ENCODE peak calls at places on chromosomes 7 and 10, in seven cellular contexts. K is uterus, Z is AG04450, R is IMR-90, X is body of pancreas, G is GM23248, M is A549. D is an unnamed sample.

GRCh38 chr7:26574476-26574875 is 282.8 kb downstream of the SNX10 start:
- DNase-seq in K (no peak), Z (no peak), R (no peak), X (no peak), G (peak), M (no peak), D (peak)

GRCh38 chr10:121800146-121800545 is 127.7 kb downstream of the ATE1 start:
- DNase-seq in K (no peak), Z (no peak), R (no peak), X (no peak), G (peak), M (no peak), D (no peak)

GRCh38 chr10:122587099-122587725 is 26.7 kb downstream of the DMBT1 start:
- DNase-seq in K (no peak), Z (no peak), R (no peak), X (no peak), G (no peak), M (no peak), D (no peak)

GRCh38 chr10:24603333-24603732 is 120.4 kb downstream of the ARHGAP21 start:
- DNase-seq in K (no peak), Z (no peak), R (peak), X (no peak), G (peak), M (peak), D (no peak)

GRCh38 chr10:44932338-44933116 is 21.4 kb downstream of the TMEM72 start:
- DNase-seq in K (peak), Z (peak), R (peak), X (peak), G (peak), M (peak), D (peak)

GRCh38 chr10:43254199-43254730 is 12.6 kb downstream of the RASGEF1A start:
- DNase-seq in K (peak), Z (no peak), R (no peak), X (no peak), G (no peak), M (no peak), D (no peak)

GRCh38 chr7:150003304-150003810 is 129.6 kb downstream of the ATP6V0E2 start:
- DNase-seq in K (no peak), Z (no peak), R (peak), X (no peak), G (no peak), M (no peak), D (no peak)

GRCh38 chr10:31153692-31154091 is 122.0 kb upstream of the ZNF438 start:
- DNase-seq in K (no peak), Z (no peak), R (no peak), X (no peak), G (no peak), M (no peak), D (no peak)

GRCh38 chr10:28587970-28588290 is 55.0 kb downstream of the WAC start:
- DNase-seq in K (no peak), Z (peak), R (peak), X (peak), G (peak), M (peak), D (no peak)

GRCh38 chr10:5585517-5586222 is 60.9 kb downstream of the CALML3 start:
- DNase-seq in K (no peak), Z (no peak), R (no peak), X (no peak), G (peak), M (no peak), D (no peak)

GRCh38 chr7:31883761-31884164 is 186.4 kb downstream of the PDE1C start:
- DNase-seq in K (no peak), Z (no peak), R (peak), X (peak), G (peak), M (peak), D (peak)

GRCh38 chr7:56023500-56023899 is 27.7 kb downstream of the PSPH start:
- DNase-seq in K (no peak), Z (no peak), R (peak), X (no peak), G (no peak), M (no peak), D (no peak)

GRCh38 chr7:131511774-131512535 is 44.5 kb downstream of the PODXL start:
- DNase-seq in K (no peak), Z (no peak), R (no peak), X (no peak), G (no peak), M (no peak), D (no peak)

GRCh38 chr7:15402436-15403136 is 159.2 kb downstream of the AGMO start:
- DNase-seq in K (no peak), Z (no peak), R (no peak), X (no peak), G (no peak), M (no peak), D (no peak)

GRCh38 chr7:71511361-71511807 is 379.4 kb downstream of the GALNT17 start:
- DNase-seq in K (no peak), Z (no peak), R (no peak), X (no peak), G (no peak), M (no peak), D (no peak)

GRCh38 chr10:97454330-97455036 is 8.5 kb downstream of the ZDHHC16 start:
- DNase-seq in K (no peak), Z (no peak), R (peak), X (peak), G (peak), M (no peak), D (no peak)

GRCh38 chr10:117635851-117636250 is 93.3 kb downstream of the EMX2 start:
- DNase-seq in K (no peak), Z (no peak), R (no peak), X (no peak), G (no peak), M (no peak), D (no peak)

GRCh38 chr10:6980353-6980752 is 400.3 kb upstream of the PRKCQ start:
- DNase-seq in K (no peak), Z (no peak), R (no peak), X (peak), G (no peak), M (no peak), D (no peak)

GRCh38 chr7:45563401-45563800 is 10.8 kb upstream of the ADCY1 start:
- DNase-seq in K (no peak), Z (no peak), R (no peak), X (no peak), G (no peak), M (no peak), D (no peak)

GRCh38 chr10:53839437-53840039 is 961.5 kb downstream of the PCDH15 start:
- DNase-seq in K (no peak), Z (no peak), R (peak), X (no peak), G (peak), M (peak), D (no peak)

GRCh38 chr10:60986779-60987178 is 42.8 kb upstream of the RHOBTB1 start:
- DNase-seq in K (no peak), Z (no peak), R (no peak), X (no peak), G (no peak), M (no peak), D (no peak)

GRCh38 chr7:12601302-12601869 is 30.9 kb downstream of the SCIN start:
- DNase-seq in K (no peak), Z (no peak), R (no peak), X (no peak), G (no peak), M (no peak), D (no peak)

GRCh38 chr7:112970771-112971170 is 115.9 kb downstream of the GPR85 start:
- DNase-seq in K (no peak), Z (no peak), R (no peak), X (no peak), G (no peak), M (peak), D (no peak)

GRCh38 chr7:1611708-1612241 is 41.9 kb upstream of the PSMG3 start:
- DNase-seq in K (no peak), Z (peak), R (peak), X (no peak), G (peak), M (peak), D (peak)

GRCh38 chr7:69599879-69600764 is 1.8 kb downstream of the AUTS2 start:
- DNase-seq in K (peak), Z (no peak), R (no peak), X (no peak), G (peak), M (peak), D (no peak)

GRCh38 chr10:99843310-99843709 is 60.9 kb downstream of the ABCC2 start:
- DNase-seq in K (no peak), Z (no peak), R (peak), X (no peak), G (peak), M (no peak), D (no peak)

GRCh38 chr10:119665901-119666708 is 14.9 kb downstream of the BAG3 start:
- DNase-seq in K (no peak), Z (no peak), R (peak), X (no peak), G (no peak), M (no peak), D (no peak)

GRCh38 chr7:36765605-36766004 is 41.3 kb upstream of the AOAH start:
- DNase-seq in K (no peak), Z (no peak), R (no peak), X (no peak), G (no peak), M (peak), D (no peak)

GRCh38 chr10:62249974-62250373 is 18.7 kb downstream of the RTKN2 start:
- DNase-seq in K (no peak), Z (no peak), R (no peak), X (no peak), G (no peak), M (no peak), D (no peak)

GRCh38 chr10:93861825-93862224 is 32.0 kb upstream of the SLC35G1 start:
- DNase-seq in K (no peak), Z (no peak), R (no peak), X (no peak), G (no peak), M (no peak), D (no peak)

GRCh38 chr7:137001478-137001877 is 133.0 kb downstream of the CHRM2 start:
- DNase-seq in K (no peak), Z (no peak), R (peak), X (no peak), G (no peak), M (no peak), D (no peak)

GRCh38 chr10:81534991-81535390 is 340.0 kb upstream of the NRG3 start:
- DNase-seq in K (no peak), Z (no peak), R (no peak), X (no peak), G (no peak), M (no peak), D (no peak)

GRCh38 chr10:62980697-62981495 is 152.2 kb upstream of the NRBF2 start:
- DNase-seq in K (no peak), Z (no peak), R (no peak), X (no peak), G (peak), M (no peak), D (no peak)

GRCh38 chr10:34739915-34740314 is 75.2 kb downstream of the PARD3 start:
- DNase-seq in K (peak), Z (peak), R (peak), X (peak), G (peak), M (no peak), D (no peak)
- H3K27ac ChIP-seq in K (peak), Z (peak), R (peak), X (peak), G (peak), M (no peak), D (peak)

GRCh38 chr10:95474228-95475002 is 86.8 kb downstream of the SORBS1 start:
- DNase-seq in K (peak), Z (no peak), R (no peak), X (peak), G (peak), M (no peak), D (peak)
- H3K27ac ChIP-seq in K (peak), Z (no peak), R (no peak), X (peak), G (peak), M (no peak), D (peak)

GRCh38 chr7:22860337-22860736 is 37.7 kb upstream of the TOMM7 start:
- DNase-seq in K (no peak), Z (no peak), R (no peak), X (no peak), G (no peak), M (no peak), D (no peak)
- H3K27ac ChIP-seq in K (peak), Z (peak), R (peak), X (peak), G (peak), M (peak), D (peak)

GRCh38 chr10:126434235-126434634 is 46.0 kb upstream of the ADAM12 start:
- DNase-seq in K (no peak), Z (no peak), R (no peak), X (no peak), G (no peak), M (no peak), D (no peak)
- H3K27ac ChIP-seq in K (no peak), Z (no peak), R (no peak), X (no peak), G (no peak), M (no peak), D (no peak)

D was measured in caudate nucleus.